ENCODE peak calls at places on chromosomes 12 and 14, in nine cellular contexts. X is hippocampal formation, E is GM20000, G is GM04504, W is mesendoderm, N is GM18507, I is T-helper 17 cell, P is cardiac fibroblast, Q is left ventricle myocardium superior. M is an unnamed sample.

GRCh38 chr12:64733857-64734256 is 25.3 kb downstream of the GNS start:
- DNase-seq in G (no peak), Q (peak), N (no peak), P (no peak), W (no peak), I (no peak), X (peak), E (no peak), M (no peak)

GRCh38 chr14:71242237-71242748 is 335.0 kb downstream of the PCNX1 start:
- DNase-seq in W (peak), N (no peak), Q (no peak), I (no peak), P (peak), G (peak), E (no peak), X (peak), M (peak)

GRCh38 chr14:71143391-71144290 is 236.4 kb downstream of the PCNX1 start:
- DNase-seq in P (peak), E (no peak), G (no peak), Q (no peak), N (no peak), W (peak), X (no peak), I (no peak), M (no peak)

GRCh38 chr12:31363416-31363809 is 37.5 kb upstream of the SINHCAF start:
- DNase-seq in I (no peak), X (no peak), Q (no peak), G (no peak), N (no peak), W (no peak), E (no peak), P (no peak), M (no peak)

GRCh38 chr12:94640134-94640928 is 10.0 kb downstream of the TMCC3 start:
- DNase-seq in E (peak), X (no peak), W (no peak), Q (no peak), I (no peak), P (peak), N (peak), G (no peak), M (no peak)

GRCh38 chr12:104494137-104494815 is 37.5 kb downstream of the CHST11 start:
- DNase-seq in I (peak), N (no peak), X (no peak), Q (peak), W (no peak), G (no peak), P (peak), E (no peak), M (no peak)

GRCh38 chr14:91311284-91311662 is 66.8 kb upstream of the GPR68 start:
- DNase-seq in N (no peak), G (no peak), X (no peak), E (no peak), Q (no peak), P (no peak), I (peak), W (no peak), M (no peak)

GRCh38 chr12:104182144-104182543 is 33.4 kb upstream of the TXNRD1 start:
- DNase-seq in E (no peak), N (no peak), I (no peak), X (no peak), G (peak), P (peak), Q (peak), W (no peak), M (peak)

GRCh38 chr14:52031781-52032180 is 37.1 kb downstream of the NID2 start:
- DNase-seq in E (no peak), X (no peak), W (no peak), N (no peak), G (peak), P (peak), I (no peak), Q (peak), M (no peak)

GRCh38 chr14:24094839-24095195 is 706 bp downstream of the PCK2 start:
- DNase-seq in G (no peak), Q (no peak), P (peak), W (no peak), E (no peak), I (no peak), N (no peak), X (no peak), M (no peak)

GRCh38 chr12:127494961-127495915 is 771.7 kb upstream of the TMEM132C start:
- DNase-seq in X (no peak), I (no peak), E (no peak), P (no peak), N (no peak), Q (no peak), G (no peak), W (no peak), M (no peak)

GRCh38 chr12:62251609-62251958 is 8.6 kb upstream of the USP15 start:
- DNase-seq in E (no peak), N (no peak), X (no peak), W (no peak), Q (no peak), I (no peak), P (no peak), G (no peak), M (no peak)

GRCh38 chr14:84519836-84520235 is 1010.1 kb upstream of the FLRT2 start:
- DNase-seq in E (no peak), W (peak), G (no peak), N (no peak), Q (no peak), I (no peak), P (no peak), X (no peak), M (no peak)

GRCh38 chr14:29271669-29272068 is 505.1 kb downstream of the FOXG1 start:
- DNase-seq in X (no peak), G (no peak), P (no peak), Q (no peak), I (no peak), W (no peak), N (no peak), E (no peak), M (no peak)

GRCh38 chr12:24960222-24960855 is 11.4 kb upstream of the BCAT1 start:
- DNase-seq in W (peak), G (no peak), N (no peak), X (no peak), P (peak), Q (no peak), I (no peak), E (peak), M (no peak)

GRCh38 chr14:70722418-70722817 is 80.7 kb downstream of the TTC9 start:
- DNase-seq in N (no peak), G (no peak), W (no peak), I (no peak), Q (no peak), E (no peak), X (no peak), P (no peak), M (no peak)

GRCh38 chr12:93571854-93572711 is at the start of gene SOCS2:
- DNase-seq in P (peak), I (peak), W (peak), N (no peak), G (no peak), X (no peak), Q (peak), E (peak), M (no peak)

M was measured in AG04449.